ENCODE peak calls at places on chromosomes 13 and 19, in eight cellular contexts. F, Q, T, X, V, K, E and C are unnamed samples.

GRCh38 chr19:6522712-6523111 is 8.1 kb upstream of the TNFSF9 start:
- DNase-seq in F (no peak), Q (no peak), T (no peak), X (no peak), V (no peak), K (no peak), E (no peak), C (no peak)

GRCh38 chr13:92719868-92720267 is 506.7 kb upstream of the GPC6 start:
- DNase-seq in F (no peak), Q (peak; percentile 80), T (no peak), X (peak; percentile 67), V (no peak), K (peak; percentile 92), E (no peak), C (peak; percentile 94)

GRCh38 chr19:3443840-3444694 is 36.3 kb downstream of the SMIM24 start:
- DNase-seq in F (no peak), Q (peak; percentile 91), T (no peak), X (peak; percentile 6), V (no peak), K (peak; percentile 44), E (no peak), C (peak; percentile 34)

GRCh38 chr13:25037057-25037813 is 58.7 kb upstream of the PABPC3 start:
- DNase-seq in F (peak; percentile 23), Q (peak; percentile 79), T (peak; percentile 52), X (peak; percentile 58), V (peak; percentile 36), K (peak; percentile 30), E (peak; percentile 47), C (peak; percentile 75)

GRCh38 chr19:49614096-49614857 is 23.3 kb downstream of the PRR12 start:
- DNase-seq in F (no peak), Q (no peak), T (no peak), X (no peak), V (peak; percentile 45), K (no peak), E (no peak), C (no peak)

GRCh38 chr19:33819875-33820781 is 23.5 kb downstream of the KCTD15 start:
- DNase-seq in F (peak; percentile 19), Q (peak; percentile 88), T (peak; percentile 87), X (no peak), V (peak; percentile 72), K (no peak), E (peak; percentile 82), C (peak; percentile 51)

GRCh38 chr19:35029737-35030256 is 473 bp upstream of the SCN1B start:
- DNase-seq in F (no peak), Q (peak; percentile 72), T (no peak), X (no peak), V (no peak), K (no peak), E (no peak), C (no peak)

GRCh38 chr19:55091955-55092354 is 16.3 kb downstream of the EPS8L1 start:
- DNase-seq in F (no peak), Q (peak; percentile 97), T (no peak), X (no peak), V (no peak), K (no peak), E (no peak), C (no peak)

GRCh38 chr13:111209613-111210012 is 94.5 kb downstream of the ARHGEF7 start:
- DNase-seq in F (no peak), Q (no peak), T (no peak), X (no peak), V (no peak), K (no peak), E (no peak), C (no peak)

GRCh38 chr13:51643882-51644281 is 59.6 kb downstream of the WDFY2 start:
- DNase-seq in F (no peak), Q (no peak), T (no peak), X (no peak), V (no peak), K (no peak), E (no peak), C (no peak)

GRCh38 chr19:8814176-8814575 is 17.9 kb downstream of the ZNF558 start:
- DNase-seq in F (no peak), Q (no peak), T (no peak), X (no peak), V (no peak), K (no peak), E (no peak), C (no peak)

GRCh38 chr13:60453490-60453889 is 56.5 kb downstream of the TDRD3 start:
- DNase-seq in F (no peak), Q (no peak), T (no peak), X (no peak), V (no peak), K (no peak), E (no peak), C (no peak)

GRCh38 chr19:6503407-6504201 is 1.5 kb upstream of the TUBB4A start:
- DNase-seq in F (no peak), Q (no peak), T (no peak), X (no peak), V (no peak), K (no peak), E (no peak), C (no peak)

GRCh38 chr13:113430378-113431110 is 22.7 kb downstream of the ADPRHL1 start:
- DNase-seq in F (no peak), Q (no peak), T (no peak), X (no peak), V (no peak), K (no peak), E (no peak), C (no peak)

GRCh38 chr13:43071824-43072223 is 48.4 kb downstream of the DNAJC15 start:
- DNase-seq in F (no peak), Q (no peak), T (no peak), X (no peak), V (no peak), K (no peak), E (no peak), C (no peak)

GRCh38 chr13:77751513-77752456 is 54.3 kb downstream of the SLAIN1 start:
- DNase-seq in F (peak; percentile 9), Q (peak; percentile 68), T (peak; percentile 7), X (peak; percentile 52), V (peak; percentile 41), K (peak; percentile 43), E (no peak), C (peak; percentile 21)

GRCh38 chr19:58498316-58499020 is 13.3 kb downstream of the SLC27A5 start:
- DNase-seq in F (no peak), Q (no peak), T (no peak), X (no peak), V (no peak), K (no peak), E (no peak), C (no peak)

GRCh38 chr19:6297202-6297601 is 17.4 kb upstream of the MLLT1 start:
- DNase-seq in F (no peak), Q (no peak), T (no peak), X (no peak), V (no peak), K (no peak), E (no peak), C (no peak)

GRCh38 chr13:111382411-111382810 is 62.0 kb downstream of the TEX29 start:
- DNase-seq in F (no peak), Q (peak; percentile 9), T (no peak), X (no peak), V (no peak), K (no peak), E (no peak), C (no peak)

GRCh38 chr19:57317503-57317902 is 2.8 kb upstream of the ZNF543 start:
- DNase-seq in F (no peak), Q (peak; percentile 63), T (no peak), X (no peak), V (no peak), K (no peak), E (no peak), C (no peak)

GRCh38 chr19:32354345-32354744 is 8.9 kb downstream of the ZNF507 start:
- DNase-seq in F (no peak), Q (no peak), T (no peak), X (no peak), V (no peak), K (no peak), E (no peak), C (no peak)

GRCh38 chr19:30224689-30225606 is 147.2 kb upstream of the ZNF536 start:
- DNase-seq in F (peak; percentile 37), Q (peak; percentile 63), T (no peak), X (no peak), V (peak; percentile 21), K (no peak), E (no peak), C (peak; percentile 61)

GRCh38 chr13:71751074-71751473 is 115.9 kb downstream of the DACH1 start:
- DNase-seq in F (peak; percentile 55), Q (no peak), T (no peak), X (peak; percentile 91), V (no peak), K (peak; percentile 82), E (no peak), C (peak; percentile 94)

GRCh38 chr13:113210834-113211233 is 1.4 kb downstream of the CUL4A start:
- DNase-seq in F (no peak), Q (no peak), T (no peak), X (no peak), V (no peak), K (no peak), E (no peak), C (no peak)

GRCh38 chr19:5804516-5805464 is at the start of gene NRTN:
- DNase-seq in F (peak; percentile 60), Q (peak; percentile 84), T (peak; percentile 47), X (no peak), V (peak; percentile 57), K (no peak), E (peak; percentile 67), C (no peak)

GRCh38 chr19:46009530-46010510 is 13.0 kb downstream of the PGLYRP1 start:
- DNase-seq in F (peak; percentile 13), Q (peak; percentile 95), T (peak; percentile 69), X (peak; percentile 12), V (peak; percentile 56), K (no peak), E (peak; percentile 69), C (peak; percentile 63)

GRCh38 chr13:33797622-33798021 is 20.3 kb upstream of the RFC3 start:
- DNase-seq in F (no peak), Q (no peak), T (no peak), X (no peak), V (no peak), K (no peak), E (no peak), C (no peak)

GRCh38 chr19:48481191-48481500 is 12.0 kb downstream of the CYTH2 start:
- DNase-seq in F (no peak), Q (peak; percentile 48), T (no peak), X (no peak), V (no peak), K (no peak), E (no peak), C (no peak)

GRCh38 chr13:45700971-45701900 is 884 bp upstream of the CBY2 start:
- DNase-seq in F (no peak), Q (no peak), T (no peak), X (no peak), V (no peak), K (no peak), E (no peak), C (no peak)

GRCh38 chr19:46756544-46756888 is 10.3 kb upstream of the STRN4 start:
- DNase-seq in F (no peak), Q (no peak), T (no peak), X (no peak), V (no peak), K (no peak), E (no peak), C (no peak)

GRCh38 chr13:62333466-62333865 is 917.8 kb upstream of the PCDH20 start:
- DNase-seq in F (no peak), Q (no peak), T (no peak), X (no peak), V (no peak), K (no peak), E (no peak), C (no peak)

GRCh38 chr13:108349269-108349668 is 79.8 kb downstream of the TNFSF13B start:
- DNase-seq in F (no peak), Q (no peak), T (no peak), X (no peak), V (no peak), K (no peak), E (no peak), C (no peak)

GRCh38 chr13:34347784-34348573 is 530.0 kb downstream of the RFC3 start:
- DNase-seq in F (no peak), Q (no peak), T (peak; percentile 47), X (peak; percentile 31), V (no peak), K (peak; percentile 88), E (peak; percentile 21), C (peak; percentile 95)

GRCh38 chr19:2495651-2496316 is 19.9 kb downstream of the GADD45B start:
- DNase-seq in F (no peak), Q (no peak), T (no peak), X (no peak), V (no peak), K (no peak), E (peak; percentile 63), C (no peak)